ENCODE peak calls at places on chromosomes 3 and 15, in ten cellular contexts. W is GM23248, M is stomach, T is AG09309, E is right atrium auricular region, S is A549, C is Panc1, O is GM12865, U is AG04450, P is GM12864. K is an unnamed sample.

GRCh38 chr15:85795320-85795668 is 569 bp upstream of the KLHL25 start:
- DNase-seq in E (no peak), P (no peak), U (no peak), M (no peak), C (no peak), S (no peak), W (peak; percentile 16), O (no peak), T (no peak), K (no peak)

GRCh38 chr3:150469031-150469930 is 61.2 kb downstream of the TSC22D2 start:
- DNase-seq in O (no peak), C (peak; percentile 94), M (no peak), W (peak; percentile 98), U (peak; percentile 85), S (peak; percentile 80), T (peak; percentile 86), E (peak; percentile 66), P (no peak), K (peak; percentile 99)

GRCh38 chr3:53460313-53460712 is 34.1 kb upstream of the CACNA1D start:
- DNase-seq in S (no peak), M (no peak), P (no peak), E (no peak), W (no peak), O (no peak), C (no peak), T (no peak), U (no peak), K (no peak)

GRCh38 chr3:71658131-71658530 is 67.1 kb downstream of the EIF4E3 start:
- DNase-seq in W (peak; percentile 9), T (no peak), E (peak; percentile 71), O (no peak), P (no peak), S (no peak), C (no peak), M (peak; percentile 98), U (no peak), K (peak; percentile 71)

GRCh38 chr15:90031231-90031791 is 30.2 kb downstream of the ZNF710 start:
- DNase-seq in O (peak; percentile 96), M (no peak), P (peak; percentile 89), T (no peak), U (no peak), C (no peak), W (peak; percentile 68), E (no peak), S (no peak), K (peak; percentile 75)

GRCh38 chr3:13282528-13282985 is 137.6 kb downstream of the NUP210 start:
- DNase-seq in M (no peak), U (no peak), E (no peak), S (no peak), O (no peak), T (no peak), C (no peak), W (peak; percentile 15), P (no peak), K (no peak)

GRCh38 chr3:98565237-98565643 is 28.2 kb downstream of the CPOX start:
- DNase-seq in U (no peak), S (no peak), M (no peak), P (no peak), W (no peak), T (peak; percentile 16), C (no peak), E (no peak), O (peak; percentile 71), K (no peak)

GRCh38 chr3:10867384-10867783 is 51.4 kb downstream of the SLC6A11 start:
- DNase-seq in O (no peak), W (peak; percentile 34), E (no peak), C (no peak), T (no peak), S (no peak), P (no peak), U (no peak), M (no peak), K (peak; percentile 37)

DNA sequence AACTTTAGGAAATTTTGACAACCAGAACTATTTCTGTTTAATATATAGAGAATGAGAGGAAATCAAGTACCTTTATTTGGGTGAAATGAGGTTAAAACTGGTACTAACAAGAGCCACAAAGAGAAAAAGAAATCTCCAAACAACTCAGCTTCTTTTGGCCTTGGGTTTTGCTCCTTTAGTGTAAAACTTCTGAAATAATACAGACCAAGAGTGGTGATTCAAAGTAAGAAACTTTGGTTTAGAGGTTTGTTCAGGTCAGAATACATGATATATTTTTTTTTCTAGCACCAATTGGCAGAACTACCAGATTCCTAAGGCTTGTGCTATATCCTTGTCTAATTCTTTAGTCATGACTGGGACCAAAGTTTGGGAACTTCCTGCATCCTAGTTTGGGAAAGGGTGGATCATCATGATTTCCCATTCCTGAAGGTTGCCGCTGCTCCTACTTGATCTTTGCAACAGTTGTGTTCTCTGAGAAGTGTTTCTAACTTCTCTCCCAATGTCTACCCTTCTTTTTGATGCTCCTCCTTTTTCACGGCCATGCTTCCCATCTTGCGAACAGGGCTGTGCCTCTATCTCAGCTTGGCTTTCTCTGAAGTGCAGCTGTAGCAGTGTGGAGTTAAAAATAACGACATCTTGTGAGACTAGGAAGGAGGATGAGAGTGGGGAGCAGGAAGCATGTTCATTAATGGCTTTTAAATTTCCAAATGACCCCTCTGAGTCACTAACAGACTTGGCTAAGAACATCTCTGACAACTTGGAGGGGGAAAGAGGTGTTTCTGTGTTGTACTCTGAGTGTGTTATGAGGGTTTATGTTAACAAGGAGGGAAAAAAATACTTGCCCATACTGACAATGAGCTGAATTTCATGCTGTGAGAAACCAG is 87.7 kb downstream of the KCNAB1 start:
- DNase-seq in E (no peak), P (no peak), O (no peak), M (no peak), U (peak; percentile 32), C (no peak), W (peak; percentile 76), S (no peak), T (no peak), K (no peak)
- H3K4me3 ChIP-seq in E (no peak overlapping the region), P (no peak overlapping the region), O (no peak overlapping the region), M (no peak overlapping the region), U (no peak overlapping the region), C (no peak overlapping the region), W (peak overlapping the region; percentile 35), S (no peak overlapping the region), T (no peak overlapping the region), K (no peak overlapping the region)

GRCh38 chr3:70072754-70073153 is 73.2 kb downstream of the SAMMSON start:
- DNase-seq in O (no peak), E (no peak), P (no peak), T (no peak), S (no peak), U (no peak), C (no peak), M (no peak), W (no peak), K (no peak)

GRCh38 chr3:70071138-70071537 is 71.6 kb downstream of the SAMMSON start:
- DNase-seq in C (no peak), P (no peak), T (no peak), S (no peak), O (no peak), U (no peak), E (no peak), W (no peak), M (no peak), K (no peak)

GRCh38 chr3:70069557-70069956 is 70.0 kb downstream of the SAMMSON start:
- DNase-seq in U (no peak), O (peak; percentile 6), W (no peak), T (no peak), P (no peak), E (no peak), M (no peak), C (no peak), S (no peak), K (no peak)

GRCh38 chr3:70067860-70068479 is 68.4 kb downstream of the SAMMSON start:
- DNase-seq in E (no peak), O (no peak), W (no peak), T (no peak), C (no peak), U (no peak), P (no peak), S (no peak), M (no peak), K (no peak)

DNA sequence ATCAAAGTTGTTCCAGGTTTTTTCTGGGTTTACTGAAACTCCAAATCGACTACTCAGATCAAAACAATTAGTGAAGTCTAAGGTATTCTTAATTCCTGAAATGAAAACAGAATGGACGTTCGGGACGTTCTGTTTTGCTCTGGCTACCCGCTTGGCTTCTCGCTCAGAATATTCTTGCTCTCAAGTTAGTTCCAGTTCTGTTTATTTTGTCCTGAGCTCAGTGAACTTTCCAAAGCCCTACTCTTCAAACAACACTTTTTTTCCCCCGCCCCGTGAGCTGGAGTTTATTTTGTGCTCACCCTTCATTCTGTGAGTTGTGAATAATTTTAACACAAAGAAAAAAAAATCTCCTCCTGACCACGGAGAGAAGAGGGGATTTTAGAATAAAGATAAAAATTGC is 72.6 kb downstream of the SAMMSON start:
- DNase-seq in O (no peak), P (no peak), M (peak; percentile 59), W (no peak), S (no peak), E (no peak), C (no peak), U (no peak), T (no peak), K (no peak)
- H3K4me3 ChIP-seq in O (no peak overlapping the region), P (no peak overlapping the region), M (peak overlapping the region; percentile 15), W (no peak overlapping the region), S (no peak overlapping the region), E (peak overlapping the region; percentile 15), C (no peak overlapping the region), U (no peak overlapping the region), T (no peak overlapping the region), K (no peak overlapping the region)

GRCh38 chr3:158768361-158768787 is 33.5 kb upstream of the MFSD1 start:
- DNase-seq in W (peak; percentile 65), C (no peak), E (peak; percentile 79), M (peak; percentile 41), S (peak; percentile 35), P (no peak), O (no peak), T (no peak), U (peak; percentile 49), K (peak; percentile 50)
- H3K4me3 ChIP-seq in W (peak overlapping the region; percentile 50), C (no peak overlapping the region), E (no peak overlapping the region), M (no peak overlapping the region), S (no peak overlapping the region), P (no peak overlapping the region), O (no peak overlapping the region), T (no peak overlapping the region), U (no peak overlapping the region), K (no peak overlapping the region)

GRCh38 chr3:120093923-120094775 is at the start of gene GSK3B:
- DNase-seq in P (no peak), T (no peak), U (no peak), W (peak; percentile 88), E (peak; percentile 70), S (peak; percentile 37), C (no peak), M (peak; percentile 99), O (peak; percentile 90), K (no peak)

GRCh38 chr3:120090422-120090821 is 3.8 kb downstream of the GSK3B start:
- DNase-seq in U (no peak), S (no peak), W (no peak), E (no peak), P (no peak), C (no peak), T (no peak), M (no peak), O (no peak), K (no peak)

GRCh38 chr3:120093119-120093922 is 926 bp downstream of the GSK3B start:
- DNase-seq in T (peak; percentile 53), C (no peak), U (peak; percentile 64), W (peak; percentile 63), S (no peak), O (peak; percentile 34), P (peak; percentile 57), E (no peak), M (no peak), K (peak; percentile 89)

GRCh38 chr3:120094776-120095225 is 554 bp upstream of the GSK3B start:
- DNase-seq in O (peak; percentile 100), W (peak; percentile 99), E (peak; percentile 100), M (peak; percentile 96), S (peak; percentile 98), C (peak; percentile 90), T (peak; percentile 99), P (peak; percentile 99), U (peak; percentile 100), K (peak; percentile 100)

DNA sequence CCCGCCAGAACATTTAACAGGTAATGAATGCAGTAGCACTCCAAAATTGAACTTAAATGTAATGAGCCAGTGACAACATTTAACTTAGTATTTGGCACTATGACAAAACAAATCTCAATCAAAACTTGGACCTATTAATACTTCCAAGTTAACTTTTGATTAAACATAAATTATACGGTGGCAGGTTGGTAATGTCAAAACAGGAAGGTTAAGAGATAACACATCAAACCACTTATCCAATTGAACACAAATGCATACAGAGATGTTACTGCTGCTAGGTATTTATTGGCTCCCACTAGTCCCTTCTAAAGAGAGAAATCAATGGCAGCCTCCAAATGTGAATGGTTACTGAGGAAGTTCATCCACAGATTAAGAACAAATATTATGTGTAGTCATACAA is 1.8 kb downstream of the GSK3B start:
- DNase-seq in W (no peak), M (no peak), E (no peak), O (no peak), U (no peak), S (no peak), T (no peak), P (no peak), C (no peak), K (no peak)
- H3K4me3 ChIP-seq in W (peak overlapping the region; percentile 100), M (peak overlapping the region; percentile 80), E (peak overlapping the region; percentile 86), O (peak overlapping the region; percentile 100), U (peak overlapping the region; percentile 69), S (peak overlapping the region; percentile 63), T (peak overlapping the region; percentile 77), P (peak overlapping the region; percentile 72), C (peak overlapping the region; percentile 81), K (peak overlapping the region; percentile 93)